ENCODE peak calls at places on chromosomes 11 and 22, in seven cellular contexts. One of them, this sample, is unnamed.

GRCh38 chr11:2789791-2790580 is 90.2 kb upstream of the KCNQ1OT1 start:
- DNase-seq in astrocyte of the cerebellum: no peak
- DNase-seq in foreskin fibroblast: no peak
- DNase-seq in Calu3: no peak
- DNase-seq in neural crest cell: no peak
- DNase-seq in AG04450: no peak
- DNase-seq in adrenal gland: peak
- DNase-seq in this sample: peak

GRCh38 chr11:330694-331314 is 10.1 kb upstream of the IFITM3 start:
- DNase-seq in astrocyte of the cerebellum: no peak
- DNase-seq in foreskin fibroblast: no peak
- DNase-seq in Calu3: no peak
- DNase-seq in neural crest cell: no peak
- DNase-seq in AG04450: no peak
- DNase-seq in adrenal gland: no peak
- DNase-seq in this sample: peak

GRCh38 chr11:46982797-46983452 is 46.4 kb downstream of the CSTPP1 start:
- DNase-seq in astrocyte of the cerebellum: no peak
- DNase-seq in foreskin fibroblast: no peak
- DNase-seq in Calu3: no peak
- DNase-seq in neural crest cell: no peak
- DNase-seq in AG04450: no peak
- DNase-seq in adrenal gland: no peak
- DNase-seq in this sample: no peak

GRCh38 chr11:1478011-1478410 is 8.6 kb downstream of the MOB2 start:
- DNase-seq in astrocyte of the cerebellum: no peak
- DNase-seq in foreskin fibroblast: no peak
- DNase-seq in Calu3: no peak
- DNase-seq in neural crest cell: no peak
- DNase-seq in AG04450: no peak
- DNase-seq in adrenal gland: no peak
- DNase-seq in this sample: peak

GRCh38 chr11:130121430-130121978 is 38.1 kb upstream of the ST14 start:
- DNase-seq in astrocyte of the cerebellum: peak
- DNase-seq in foreskin fibroblast: peak
- DNase-seq in Calu3: no peak
- DNase-seq in neural crest cell: no peak
- DNase-seq in AG04450: peak
- DNase-seq in adrenal gland: no peak
- DNase-seq in this sample: no peak

GRCh38 chr22:44741929-44742328 is 10.4 kb upstream of the ARHGAP8 start:
- DNase-seq in astrocyte of the cerebellum: no peak
- DNase-seq in foreskin fibroblast: no peak
- DNase-seq in Calu3: no peak
- DNase-seq in neural crest cell: no peak
- DNase-seq in AG04450: no peak
- DNase-seq in adrenal gland: no peak
- DNase-seq in this sample: no peak

GRCh38 chr11:132643239-132643638 is 889.1 kb downstream of the OPCML start:
- DNase-seq in astrocyte of the cerebellum: no peak
- DNase-seq in foreskin fibroblast: no peak
- DNase-seq in Calu3: no peak
- DNase-seq in neural crest cell: no peak
- DNase-seq in AG04450: no peak
- DNase-seq in adrenal gland: no peak
- DNase-seq in this sample: no peak

GRCh38 chr11:67024410-67024809 is 1.5 kb downstream of the SYT12 start:
- DNase-seq in astrocyte of the cerebellum: no peak
- DNase-seq in foreskin fibroblast: no peak
- DNase-seq in Calu3: no peak
- DNase-seq in neural crest cell: no peak
- DNase-seq in AG04450: no peak
- DNase-seq in adrenal gland: no peak
- DNase-seq in this sample: no peak

GRCh38 chr22:47174096-47174495 is 411.6 kb downstream of the TBC1D22A start:
- DNase-seq in astrocyte of the cerebellum: no peak
- DNase-seq in foreskin fibroblast: no peak
- DNase-seq in Calu3: no peak
- DNase-seq in neural crest cell: no peak
- DNase-seq in AG04450: no peak
- DNase-seq in adrenal gland: no peak
- DNase-seq in this sample: peak

GRCh38 chr11:57675176-57675941 is 7.4 kb downstream of the ZDHHC5 start:
- DNase-seq in astrocyte of the cerebellum: no peak
- DNase-seq in foreskin fibroblast: no peak
- DNase-seq in Calu3: no peak
- DNase-seq in neural crest cell: no peak
- DNase-seq in AG04450: no peak
- DNase-seq in adrenal gland: no peak
- DNase-seq in this sample: no peak

GRCh38 chr11:107696140-107696539 is 15.7 kb downstream of the SLN start:
- DNase-seq in astrocyte of the cerebellum: peak
- DNase-seq in foreskin fibroblast: peak
- DNase-seq in Calu3: no peak
- DNase-seq in neural crest cell: no peak
- DNase-seq in AG04450: peak
- DNase-seq in adrenal gland: no peak
- DNase-seq in this sample: no peak

GRCh38 chr11:63831326-63831725 is 7.6 kb upstream of the MARK2 start:
- DNase-seq in astrocyte of the cerebellum: no peak
- DNase-seq in foreskin fibroblast: no peak
- DNase-seq in Calu3: no peak
- DNase-seq in neural crest cell: no peak
- DNase-seq in AG04450: no peak
- DNase-seq in adrenal gland: no peak
- DNase-seq in this sample: no peak

GRCh38 chr11:63826471-63827190 is 12.3 kb upstream of the MARK2 start:
- DNase-seq in astrocyte of the cerebellum: no peak
- DNase-seq in foreskin fibroblast: no peak
- DNase-seq in Calu3: no peak
- DNase-seq in neural crest cell: no peak
- DNase-seq in AG04450: no peak
- DNase-seq in adrenal gland: no peak
- DNase-seq in this sample: no peak

GRCh38 chr11:63832336-63832735 is 6.6 kb upstream of the MARK2 start:
- DNase-seq in astrocyte of the cerebellum: no peak
- DNase-seq in foreskin fibroblast: no peak
- DNase-seq in Calu3: no peak
- DNase-seq in neural crest cell: no peak
- DNase-seq in AG04450: no peak
- DNase-seq in adrenal gland: no peak
- DNase-seq in this sample: no peak

GRCh38 chr11:63833048-63833447 is 5.9 kb upstream of the MARK2 start:
- DNase-seq in astrocyte of the cerebellum: no peak
- DNase-seq in foreskin fibroblast: no peak
- DNase-seq in Calu3: no peak
- DNase-seq in neural crest cell: no peak
- DNase-seq in AG04450: no peak
- DNase-seq in adrenal gland: no peak
- DNase-seq in this sample: no peak

DNA sequence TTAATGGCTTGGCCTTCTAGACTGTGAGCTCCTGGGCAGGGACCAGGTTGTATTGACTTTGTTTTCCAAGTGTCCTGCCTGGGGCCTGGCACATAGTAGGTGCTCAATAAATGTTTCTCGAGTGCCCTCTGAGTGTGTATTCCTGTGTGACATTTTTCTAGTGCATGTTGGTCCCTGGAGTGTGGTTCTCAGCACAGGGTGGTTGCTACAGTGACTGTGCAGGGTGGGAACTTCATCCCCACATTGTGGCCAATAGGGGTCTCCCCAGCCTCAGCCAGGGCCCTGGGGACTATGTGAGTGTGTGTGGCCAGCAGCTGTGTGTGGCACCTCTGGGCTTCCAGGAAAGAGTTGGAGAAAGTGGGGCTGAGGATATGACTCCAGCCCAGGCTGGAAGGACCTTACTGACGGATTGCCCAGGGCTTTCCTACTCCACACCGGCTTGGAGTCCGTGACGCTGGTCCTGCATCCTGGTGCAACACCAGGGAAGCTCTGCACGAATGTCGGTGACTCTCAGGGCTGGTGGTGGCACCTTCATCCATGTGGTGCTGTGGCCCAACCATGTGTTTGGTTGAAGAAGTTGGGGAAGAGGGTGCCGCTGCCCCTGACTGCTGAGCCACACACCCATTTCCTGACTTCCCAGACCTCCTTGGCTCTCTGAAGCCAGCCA is 9.0 kb upstream of the MARK2 start:
- DNase-seq in astrocyte of the cerebellum: no peak
- DNase-seq in foreskin fibroblast: peak
- DNase-seq in Calu3: peak
- DNase-seq in neural crest cell: peak
- DNase-seq in AG04450: no peak
- DNase-seq in adrenal gland: no peak
- DNase-seq in this sample: no peak
- TF ChIP-seq CTCF in astrocyte of the cerebellum: peak
- TF ChIP-seq CTCF in foreskin fibroblast: peak
- TF ChIP-seq CTCF in Calu3: peak
- TF ChIP-seq CTCF in neural crest cell: peak
- TF ChIP-seq CTCF in AG04450: peak
- TF ChIP-seq CTCF in adrenal gland: no peak
- TF ChIP-seq CTCF in this sample: peak

GRCh38 chr11:70567680-70568503 is 169.6 kb downstream of the CTTN start:
- DNase-seq in astrocyte of the cerebellum: no peak
- DNase-seq in foreskin fibroblast: peak
- DNase-seq in Calu3: peak
- DNase-seq in neural crest cell: no peak
- DNase-seq in AG04450: no peak
- DNase-seq in adrenal gland: peak
- DNase-seq in this sample: peak

GRCh38 chr11:70569996-70570692 is 171.8 kb downstream of the CTTN start:
- DNase-seq in astrocyte of the cerebellum: no peak
- DNase-seq in foreskin fibroblast: no peak
- DNase-seq in Calu3: no peak
- DNase-seq in neural crest cell: no peak
- DNase-seq in AG04450: no peak
- DNase-seq in adrenal gland: no peak
- DNase-seq in this sample: peak

GRCh38 chr11:70566768-70567530 is 168.6 kb downstream of the CTTN start:
- DNase-seq in astrocyte of the cerebellum: no peak
- DNase-seq in foreskin fibroblast: no peak
- DNase-seq in Calu3: no peak
- DNase-seq in neural crest cell: no peak
- DNase-seq in AG04450: no peak
- DNase-seq in adrenal gland: no peak
- DNase-seq in this sample: peak

GRCh38 chr11:70569173-70569890 is 171.0 kb downstream of the CTTN start:
- DNase-seq in astrocyte of the cerebellum: no peak
- DNase-seq in foreskin fibroblast: no peak
- DNase-seq in Calu3: no peak
- DNase-seq in neural crest cell: no peak
- DNase-seq in AG04450: no peak
- DNase-seq in adrenal gland: no peak
- DNase-seq in this sample: peak

DNA sequence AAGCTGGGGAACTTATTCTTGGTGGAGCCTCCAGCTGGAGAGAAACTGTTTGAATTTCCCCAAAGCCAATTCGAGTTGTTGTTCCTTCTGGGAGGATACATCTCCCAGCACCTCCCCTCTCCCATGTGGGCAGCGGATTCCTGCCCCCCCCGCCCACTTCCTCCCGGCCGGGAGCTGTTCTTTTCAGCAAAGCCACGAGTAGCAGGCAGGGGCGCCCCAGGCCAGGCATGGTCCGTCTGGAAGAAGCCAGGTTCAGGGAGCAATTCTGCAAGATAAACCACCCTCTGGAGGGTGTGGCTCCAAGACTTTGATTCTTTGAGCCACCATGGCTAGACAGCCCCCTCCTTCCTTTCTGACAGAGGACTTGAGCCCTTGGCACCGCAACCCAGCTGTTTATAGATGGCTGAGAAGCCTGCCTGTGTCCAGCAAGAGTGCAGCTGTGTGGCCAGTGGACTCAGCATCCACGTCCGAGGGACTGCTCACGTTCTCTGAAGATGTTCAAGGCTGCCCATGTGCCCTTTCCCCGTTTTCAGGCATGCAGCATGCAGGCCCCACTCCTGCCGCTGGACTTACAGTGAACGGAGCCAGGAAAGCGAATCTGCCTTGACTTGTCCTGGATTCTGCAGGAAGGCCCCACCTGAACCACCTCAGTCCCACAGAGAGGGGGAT is 170.3 kb downstream of the CTTN start:
- DNase-seq in astrocyte of the cerebellum: no peak
- DNase-seq in foreskin fibroblast: peak
- DNase-seq in Calu3: peak
- DNase-seq in neural crest cell: peak
- DNase-seq in AG04450: no peak
- DNase-seq in adrenal gland: peak
- DNase-seq in this sample: peak
- TF ChIP-seq CTCF in astrocyte of the cerebellum: no peak
- TF ChIP-seq CTCF in foreskin fibroblast: peak
- TF ChIP-seq CTCF in Calu3: no peak
- TF ChIP-seq CTCF in neural crest cell: no peak
- TF ChIP-seq CTCF in AG04450: no peak
- TF ChIP-seq CTCF in adrenal gland: no peak
- TF ChIP-seq CTCF in this sample: peak

DNA sequence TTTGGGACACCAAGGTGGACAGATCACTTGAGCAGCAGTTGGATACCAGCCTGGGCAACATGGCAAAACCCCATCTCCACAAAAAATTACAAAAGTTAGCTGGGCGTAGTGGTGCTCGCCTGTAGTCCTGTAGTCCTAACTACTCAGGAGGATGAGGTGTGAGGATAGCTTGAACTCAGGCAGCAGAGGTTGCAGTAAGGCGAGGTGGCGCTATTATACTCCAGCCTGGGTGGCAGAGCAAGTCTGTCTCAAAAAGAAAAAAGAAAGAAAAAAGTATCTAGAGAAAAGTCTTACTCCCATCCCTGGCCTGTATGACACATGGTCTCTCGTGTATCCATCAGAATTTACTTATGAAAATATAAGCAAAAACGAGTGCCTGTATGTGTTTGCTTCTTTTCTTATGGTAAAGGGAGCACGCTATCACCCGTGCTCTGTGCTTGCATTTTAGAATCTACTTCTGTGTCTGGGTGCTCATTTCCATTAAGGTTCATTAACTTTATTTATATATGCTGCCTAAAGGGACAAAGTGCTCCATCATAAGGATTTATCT is 15.4 kb upstream of the CPT1A start:
- DNase-seq in astrocyte of the cerebellum: no peak
- DNase-seq in foreskin fibroblast: no peak
- DNase-seq in Calu3: no peak
- DNase-seq in neural crest cell: no peak
- DNase-seq in AG04450: no peak
- DNase-seq in adrenal gland: no peak
- DNase-seq in this sample: no peak
- TF ChIP-seq CTCF in astrocyte of the cerebellum: no peak
- TF ChIP-seq CTCF in foreskin fibroblast: no peak
- TF ChIP-seq CTCF in Calu3: no peak
- TF ChIP-seq CTCF in neural crest cell: no peak
- TF ChIP-seq CTCF in AG04450: no peak
- TF ChIP-seq CTCF in adrenal gland: no peak
- TF ChIP-seq CTCF in this sample: no peak

DNA sequence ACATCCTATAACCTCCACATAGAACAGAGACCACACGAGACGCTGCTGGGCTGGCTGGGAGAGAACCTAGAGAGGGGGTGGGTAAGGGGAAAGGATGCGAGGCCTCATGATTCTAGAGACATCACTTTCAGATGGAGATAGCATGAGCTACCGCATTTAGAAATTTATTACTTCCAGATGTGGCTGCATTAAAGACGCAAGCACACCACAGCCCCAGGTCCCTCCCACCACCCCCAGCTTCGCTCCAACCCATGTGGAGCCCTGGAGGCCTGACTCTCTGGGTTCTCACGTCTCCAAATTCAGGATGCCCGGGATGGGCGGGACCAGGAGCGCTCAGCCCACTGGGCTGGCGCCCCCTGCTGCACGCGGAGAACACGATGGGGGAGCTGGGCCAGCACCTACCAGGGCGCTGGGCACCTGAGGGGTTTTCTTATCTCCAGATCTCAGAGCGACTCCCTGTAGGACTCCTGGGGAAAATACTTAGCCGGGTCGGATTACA is 13.6 kb downstream of the MRPL21 start:
- DNase-seq in astrocyte of the cerebellum: peak
- DNase-seq in foreskin fibroblast: peak
- DNase-seq in Calu3: peak
- DNase-seq in neural crest cell: peak
- DNase-seq in AG04450: peak
- DNase-seq in adrenal gland: peak
- DNase-seq in this sample: peak
- TF ChIP-seq CTCF in astrocyte of the cerebellum: peak
- TF ChIP-seq CTCF in foreskin fibroblast: peak
- TF ChIP-seq CTCF in Calu3: no peak
- TF ChIP-seq CTCF in neural crest cell: peak
- TF ChIP-seq CTCF in AG04450: peak
- TF ChIP-seq CTCF in adrenal gland: peak
- TF ChIP-seq CTCF in this sample: peak

This sample was measured in chondrocyte.